ENCODE peak calls at places on chromosomes 7 and 10, in nine cellular contexts. S is A549; U is activated T-cell treated with anti-CD3 and anti-CD28 coated beads, Interleukin-2, amount 50 U/mL, for 72 hours; D is EL; E is CD4-positive, CD25-positive, alpha-beta regulatory T cell; G is GM13976; Y is activated CD8-positive, alpha-beta memory T cell treated with anti-CD3 and anti-CD28 coated beads for 1 hour; Z is activated naive CD4-positive, alpha-beta T cell treated with anti-CD3 and anti-CD28 coated beads for 36 hours; I is NCI-H2029. W is an unnamed sample.

GRCh38 chr7:95682913-95683312 is 86.6 kb upstream of the PDK4 start:
- DNase-seq in S (no peak), U (no peak), D (no peak), E (no peak), G (no peak), Y (no peak), Z (no peak), I (no peak), W (no peak)

GRCh38 chr10:30013684-30014246 is 45.6 kb downstream of the JCAD start:
- DNase-seq in S (no peak), U (no peak), D (no peak), E (no peak), G (no peak), Y (no peak), Z (no peak), I (no peak), W (no peak)

GRCh38 chr7:101085000-101085948 is at the start of gene TRIM56:
- DNase-seq in S (peak; percentile 84), U (peak; percentile 82), D (peak; percentile 84), E (peak; percentile 65), G (peak; percentile 95), Y (peak; percentile 17), Z (peak; percentile 85), I (peak; percentile 85), W (peak; percentile 93)

GRCh38 chr10:61780732-61781131 is 118.0 kb downstream of the CABCOCO1 start:
- DNase-seq in S (no peak), U (no peak), D (no peak), E (no peak), G (no peak), Y (no peak), Z (no peak), I (no peak), W (no peak)

GRCh38 chr10:3452234-3452633 is 279.7 kb upstream of the PITRM1 start:
- DNase-seq in S (no peak), U (no peak), D (peak; percentile 96), E (no peak), G (no peak), Y (no peak), Z (no peak), I (no peak), W (no peak)

GRCh38 chr10:75632750-75633462 is 201.5 kb downstream of the LRMDA start:
- DNase-seq in S (no peak), U (no peak), D (no peak), E (no peak), G (no peak), Y (no peak), Z (no peak), I (no peak), W (no peak)

GRCh38 chr10:70835895-70836294 is 20.1 kb downstream of the SGPL1 start:
- DNase-seq in S (no peak), U (no peak), D (peak; percentile 59), E (no peak), G (no peak), Y (no peak), Z (no peak), I (no peak), W (no peak)

GRCh38 chr10:34260904-34261303 is 554.2 kb downstream of the PARD3 start:
- DNase-seq in S (no peak), U (no peak), D (no peak), E (no peak), G (no peak), Y (no peak), Z (no peak), I (no peak), W (no peak)

GRCh38 chr10:100890141-100890695 is 22.5 kb upstream of the SLF2 start:
- DNase-seq in S (no peak), U (no peak), D (no peak), E (no peak), G (no peak), Y (no peak), Z (no peak), I (no peak), W (peak; percentile 36)

GRCh38 chr7:130615583-130615982 is 53.0 kb downstream of the COPG2 start:
- DNase-seq in S (no peak), U (no peak), D (no peak), E (no peak), G (no peak), Y (no peak), Z (no peak), I (no peak), W (no peak)

GRCh38 chr7:98209166-98209920 is 1.9 kb upstream of the BHLHA15 start:
- DNase-seq in S (no peak), U (no peak), D (no peak), E (no peak), G (no peak), Y (no peak), Z (no peak), I (no peak), W (no peak)

GRCh38 chr7:156927571-156928405 is 21.7 kb upstream of the NOM1 start:
- DNase-seq in S (no peak), U (no peak), D (no peak), E (no peak), G (no peak), Y (no peak), Z (no peak), I (peak; percentile 25), W (no peak)

GRCh38 chr7:51066405-51066882 is 250.2 kb downstream of the COBL start:
- DNase-seq in S (no peak), U (no peak), D (no peak), E (no peak), G (no peak), Y (no peak), Z (no peak), I (no peak), W (no peak)

GRCh38 chr7:118843456-118843855 is 619.0 kb downstream of the ANKRD7 start:
- DNase-seq in S (no peak), U (no peak), D (no peak), E (no peak), G (no peak), Y (no peak), Z (no peak), I (no peak), W (no peak)

GRCh38 chr7:79317728-79318127 is 135.7 kb downstream of the MAGI2 start:
- DNase-seq in S (peak; percentile 85), U (no peak), D (peak; percentile 91), E (no peak), G (no peak), Y (no peak), Z (no peak), I (peak; percentile 29), W (no peak)

GRCh38 chr10:53315709-53316108 is 543.1 kb upstream of the MBL2 start:
- DNase-seq in S (no peak), U (no peak), D (no peak), E (no peak), G (no peak), Y (no peak), Z (no peak), I (no peak), W (no peak)

GRCh38 chr10:89985446-89985845 is 284.1 kb downstream of the KIF20B start:
- DNase-seq in S (no peak), U (no peak), D (no peak), E (no peak), G (no peak), Y (no peak), Z (no peak), I (no peak), W (no peak)

GRCh38 chr10:75229961-75230360 is 5.8 kb downstream of the COMTD1 start:
- DNase-seq in S (peak; percentile 40), U (no peak), D (peak; percentile 60), E (no peak), G (no peak), Y (no peak), Z (no peak), I (no peak), W (no peak)

GRCh38 chr10:6018422-6018821 is 41.1 kb upstream of the IL15RA start:
- DNase-seq in S (no peak), U (no peak), D (no peak), E (no peak), G (no peak), Y (no peak), Z (no peak), I (no peak), W (no peak)

GRCh38 chr7:27745064-27745583 is 5.2 kb downstream of the TAX1BP1 start:
- DNase-seq in S (peak; percentile 90), U (no peak), D (peak; percentile 88), E (no peak), G (peak; percentile 12), Y (no peak), Z (peak; percentile 5), I (no peak), W (no peak)

GRCh38 chr10:68562666-68563522 is 2.8 kb downstream of the TET1 start:
- DNase-seq in S (no peak), U (no peak), D (peak; percentile 66), E (no peak), G (no peak), Y (no peak), Z (no peak), I (peak; percentile 4), W (no peak)

GRCh38 chr10:3964516-3964915 is 179.5 kb upstream of the KLF6 start:
- DNase-seq in S (no peak), U (no peak), D (no peak), E (no peak), G (no peak), Y (no peak), Z (no peak), I (no peak), W (no peak)

GRCh38 chr7:16646427-16647081 is 573 bp downstream of the BZW2 start:
- DNase-seq in S (no peak), U (no peak), D (peak; percentile 30), E (no peak), G (no peak), Y (no peak), Z (peak; percentile 24), I (no peak), W (no peak)

GRCh38 chr10:43781480-43782361 is 133.0 kb upstream of the ZNF32 start:
- DNase-seq in S (no peak), U (peak; percentile 68), D (peak; percentile 46), E (no peak), G (no peak), Y (no peak), Z (peak; percentile 49), I (no peak), W (no peak)

GRCh38 chr7:84058311-84059076 is 136.1 kb downstream of the SEMA3A start:
- DNase-seq in S (peak; percentile 28), U (no peak), D (peak; percentile 66), E (no peak), G (no peak), Y (no peak), Z (no peak), I (no peak), W (no peak)

GRCh38 chr7:24373556-24373955 is 89.6 kb downstream of the NPY start:
- DNase-seq in S (no peak), U (no peak), D (no peak), E (no peak), G (no peak), Y (no peak), Z (no peak), I (no peak), W (no peak)

GRCh38 chr7:147496209-147496608 is 1094.4 kb upstream of the C7orf33 start:
- DNase-seq in S (no peak), U (no peak), D (no peak), E (no peak), G (no peak), Y (no peak), Z (no peak), I (no peak), W (no peak)

GRCh38 chr10:71269301-71270288 is 49.5 kb upstream of the SLC29A3 start:
- DNase-seq in S (no peak), U (no peak), D (no peak), E (no peak), G (no peak), Y (no peak), Z (no peak), I (no peak), W (no peak)

GRCh38 chr10:88791924-88792323 is 10.6 kb upstream of the LIPM start:
- DNase-seq in S (peak; percentile 57), U (no peak), D (peak; percentile 38), E (no peak), G (no peak), Y (no peak), Z (peak; percentile 25), I (no peak), W (no peak)

GRCh38 chr7:108331971-108332370 is 124.3 kb downstream of the NRCAM start:
- DNase-seq in S (no peak), U (no peak), D (no peak), E (no peak), G (no peak), Y (no peak), Z (no peak), I (no peak), W (no peak)

GRCh38 chr7:2637505-2638223 is 5.9 kb downstream of the TTYH3 start:
- DNase-seq in S (no peak), U (no peak), D (no peak), E (no peak), G (peak; percentile 75), Y (no peak), Z (no peak), I (no peak), W (no peak)

W was measured in coronary artery.